ENCODE peak calls at places on chromosomes 5 and 9, in ten cellular contexts. N is left lung; P is WERI-Rb-1; I is GM23248; C is AG04449; Z is effector memory CD4-positive, alpha-beta T cell; U is Peyer's patch; Q is uterus; W is colonic mucosa; K is fibroblast of pulmonary artery. L is an unnamed sample.

GRCh38 chr5:19140276-19140675 is 847.7 kb downstream of the CDH18 start:
- DNase-seq in C (no peak), Z (no peak), Q (no peak), P (no peak), I (no peak), W (no peak), N (no peak), U (no peak), K (no peak), L (no peak)

GRCh38 chr5:142017832-142018427 is 5.1 kb upstream of the GNPDA1 start:
- DNase-seq in U (no peak), P (no peak), K (no peak), N (no peak), Q (no peak), I (no peak), W (no peak), Z (no peak), C (no peak), L (no peak)

GRCh38 chr5:1101991-1102713 is 9.7 kb downstream of the SLC12A7 start:
- DNase-seq in W (no peak), C (no peak), U (no peak), K (peak), Z (no peak), Q (no peak), P (peak), N (no peak), I (no peak), L (no peak)

GRCh38 chr5:157464518-157465171 is 4.6 kb downstream of the NIPAL4 start:
- DNase-seq in N (no peak), K (peak), P (no peak), I (peak), Z (no peak), W (peak), U (no peak), C (peak), Q (peak), L (peak)

GRCh38 chr5:107704686-107705389 is 34.1 kb upstream of the EFNA5 start:
- DNase-seq in K (peak), P (peak), C (no peak), W (no peak), N (no peak), Z (no peak), I (peak), Q (no peak), U (no peak), L (no peak)

GRCh38 chr5:56422060-56422762 is 189.1 kb upstream of the ANKRD55 start:
- DNase-seq in Q (no peak), P (no peak), N (no peak), Z (no peak), W (peak), U (no peak), C (no peak), I (no peak), K (no peak), L (peak)

GRCh38 chr9:106707722-106708121 is 155.2 kb upstream of the ZNF462 start:
- DNase-seq in Z (no peak), Q (peak), I (no peak), U (no peak), W (no peak), N (no peak), C (no peak), K (no peak), P (no peak), L (peak)

GRCh38 chr9:79623799-79624721 is 52.3 kb downstream of the TLE4 start:
- DNase-seq in Z (no peak), W (peak), P (no peak), K (peak), I (peak), Q (no peak), U (no peak), C (no peak), N (no peak), L (no peak)

GRCh38 chr5:73232266-73233041 is 59.5 kb downstream of the TMEM174 start:
- DNase-seq in I (peak), Z (no peak), Q (no peak), P (no peak), U (no peak), C (no peak), N (peak), W (no peak), K (no peak), L (no peak)

GRCh38 chr5:90109285-90109684 is 300.3 kb downstream of the CETN3 start:
- DNase-seq in U (no peak), Z (no peak), P (no peak), K (no peak), N (no peak), Q (no peak), I (no peak), W (no peak), C (no peak), L (no peak)

GRCh38 chr9:27771803-27772545 is 198.7 kb upstream of the C9orf72 start:
- DNase-seq in P (no peak), K (peak), N (no peak), C (no peak), Z (no peak), I (no peak), W (no peak), U (no peak), Q (no peak), L (no peak)

DNA sequence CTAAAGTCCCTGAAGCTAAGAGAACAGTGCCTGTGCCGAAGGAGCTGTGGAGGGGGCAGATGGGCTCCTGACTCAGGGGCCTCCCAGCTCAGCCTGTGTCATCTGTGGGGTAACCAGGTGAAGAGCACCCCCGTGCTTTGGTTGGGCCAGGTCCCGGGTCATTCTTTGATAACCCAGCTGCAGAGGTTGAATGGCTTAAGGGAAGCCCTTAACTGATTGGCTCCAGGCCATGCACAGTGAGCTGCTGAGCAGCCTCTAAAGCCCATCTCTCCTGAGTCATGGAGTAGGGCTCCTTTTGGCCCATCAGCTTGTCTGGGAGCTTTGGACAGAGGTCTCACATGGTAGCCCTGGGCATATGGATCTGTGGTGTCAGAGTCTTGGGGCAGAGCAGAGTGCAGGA is 28.7 kb downstream of the COL27A1 start:
- DNase-seq in U (no peak), Q (no peak), I (peak), Z (no peak), P (no peak), W (no peak), C (no peak), K (peak), N (no peak), L (no peak)
- H3K4me3 ChIP-seq in U (no peak), Q (no peak), I (no peak), Z (no peak), P (no peak), W (no peak), C (no peak), K (no peak), N (no peak), L (no peak)

GRCh38 chr5:6722015-6722414 is 8.8 kb downstream of the TENT4A start:
- DNase-seq in W (no peak), P (no peak), I (peak), Z (no peak), C (no peak), K (no peak), U (no peak), Q (no peak), N (no peak), L (no peak)

GRCh38 chr5:6719896-6720560 is 6.8 kb downstream of the TENT4A start:
- DNase-seq in Z (no peak), N (no peak), W (peak), C (no peak), U (no peak), P (peak), K (no peak), I (peak), Q (no peak), L (no peak)

GRCh38 chr5:6723122-6723885 is 10.1 kb downstream of the TENT4A start:
- DNase-seq in C (no peak), K (no peak), N (no peak), I (no peak), U (no peak), Q (no peak), P (no peak), W (no peak), Z (no peak), L (no peak)

GRCh38 chr5:6720561-6720921 is 7.3 kb downstream of the TENT4A start:
- DNase-seq in P (peak), K (no peak), Z (no peak), C (no peak), N (no peak), Q (no peak), I (no peak), U (no peak), W (no peak), L (no peak)

DNA sequence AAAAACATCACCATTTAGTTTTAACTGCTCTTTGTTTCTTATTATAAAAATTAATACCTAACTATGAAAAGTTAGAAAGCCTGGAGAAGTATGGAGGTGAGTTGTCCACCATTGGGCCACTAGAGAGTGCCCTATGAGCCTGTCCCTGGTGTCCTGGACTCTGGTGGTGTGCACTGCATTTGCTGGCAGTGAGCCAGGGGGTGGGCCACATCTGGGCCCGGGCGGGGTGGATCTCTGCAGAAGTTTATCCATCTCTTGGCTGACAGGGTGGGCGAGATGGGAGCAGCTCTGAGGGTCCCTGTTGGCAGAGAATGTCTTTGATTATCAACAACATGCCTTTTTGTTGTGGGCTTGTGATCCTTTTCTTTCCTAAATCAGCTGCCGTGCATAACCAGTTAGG is 8.2 kb downstream of the TENT4A start:
- DNase-seq in I (peak), K (no peak), Q (no peak), N (no peak), P (no peak), U (no peak), W (no peak), C (no peak), Z (no peak), L (no peak)
- H3K4me3 ChIP-seq in I (peak), K (peak), Q (no peak), N (no peak), P (no peak), U (no peak), W (no peak), C (no peak), Z (no peak), L (no peak)

GRCh38 chr9:137256839-137257238 is 1.7 kb downstream of the NELFB start:
- DNase-seq in P (no peak), W (no peak), I (no peak), U (no peak), C (no peak), N (no peak), Q (no peak), Z (no peak), K (no peak), L (no peak)
- H3K4me3 ChIP-seq in P (no peak), W (no peak), I (peak), U (no peak), C (peak), N (peak), Q (no peak), Z (no peak), K (peak), L (no peak)

GRCh38 chr9:127904888-127905728 is 5.7 kb upstream of the ST6GALNAC6 start:
- DNase-seq in U (peak), C (no peak), W (peak), Q (no peak), K (no peak), I (no peak), P (no peak), N (no peak), Z (peak), L (no peak)
- H3K4me3 ChIP-seq in U (peak), C (no peak), W (peak), Q (no peak), K (no peak), I (no peak), P (no peak), N (peak), Z (peak), L (no peak)

GRCh38 chr9:137382444-137382727 is 40.6 kb downstream of the EXD3 start:
- DNase-seq in Z (no peak), N (no peak), U (no peak), C (no peak), Q (no peak), W (no peak), K (no peak), I (no peak), P (peak), L (no peak)
- H3K4me3 ChIP-seq in Z (no peak), N (no peak), U (no peak), C (no peak), Q (no peak), W (no peak), K (no peak), I (no peak), P (no peak), L (no peak)

GRCh38 chr5:138738399-138738798 is 14.8 kb upstream of the CTNNA1 start:
- DNase-seq in U (no peak), K (no peak), I (no peak), Q (no peak), W (no peak), P (no peak), N (no peak), Z (no peak), C (no peak), L (no peak)

GRCh38 chr5:138737494-138738265 is 15.5 kb upstream of the CTNNA1 start:
- DNase-seq in N (no peak), P (no peak), I (peak), C (no peak), Q (no peak), K (peak), Z (no peak), W (no peak), U (no peak), L (no peak)

GRCh38 chr5:138732933-138733332 is 20.3 kb upstream of the CTNNA1 start:
- DNase-seq in C (no peak), K (no peak), Z (no peak), U (no peak), W (no peak), Q (no peak), P (no peak), I (no peak), N (no peak), L (no peak)

DNA sequence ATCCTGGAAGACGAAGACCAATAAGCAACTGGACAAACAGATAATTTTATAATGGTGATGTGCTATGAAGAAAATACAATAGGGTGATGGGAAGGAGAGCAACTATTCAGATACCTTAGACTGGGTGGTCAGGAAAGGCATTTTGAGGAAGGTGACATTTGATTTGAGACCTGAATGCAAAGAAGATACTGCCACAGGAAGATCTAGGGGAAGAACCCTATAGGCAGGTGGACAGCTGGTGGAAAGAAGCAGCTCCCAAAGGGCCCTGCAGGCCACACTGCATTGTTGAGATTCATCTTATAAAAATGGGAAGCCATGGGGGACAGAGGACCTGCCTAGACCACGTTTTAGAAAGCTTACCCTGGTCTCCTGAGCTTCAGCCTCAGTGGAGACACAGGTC is 19.7 kb upstream of the CTNNA1 start:
- DNase-seq in W (no peak), U (no peak), C (no peak), Z (no peak), N (no peak), I (no peak), K (no peak), Q (no peak), P (no peak), L (no peak)
- H3K4me3 ChIP-seq in W (no peak), U (no peak), C (no peak), Z (no peak), N (no peak), I (no peak), K (no peak), Q (no peak), P (no peak), L (no peak)

GRCh38 chr9:683509-684021 is 157.9 kb upstream of the DMRT1 start:
- DNase-seq in Q (no peak), K (no peak), I (no peak), P (no peak), Z (no peak), U (no peak), C (no peak), N (no peak), W (no peak), L (no peak)
- H3K4me3 ChIP-seq in Q (no peak), K (no peak), I (peak), P (peak), Z (no peak), U (no peak), C (no peak), N (no peak), W (no peak), L (no peak)

GRCh38 chr5:170283296-170283695 is 14.3 kb downstream of the LCP2 start:
- DNase-seq in Z (no peak), P (no peak), I (no peak), K (no peak), C (no peak), U (no peak), N (no peak), W (no peak), Q (no peak), L (no peak)

GRCh38 chr5:170277953-170278352 is 19.6 kb downstream of the LCP2 start:
- DNase-seq in I (no peak), N (no peak), W (no peak), K (no peak), C (no peak), Z (no peak), P (no peak), Q (no peak), U (no peak), L (no peak)

GRCh38 chr5:170280090-170280493 is 17.5 kb downstream of the LCP2 start:
- DNase-seq in K (no peak), Z (no peak), W (no peak), Q (peak), P (no peak), I (no peak), N (no peak), U (no peak), C (no peak), L (peak)

GRCh38 chr5:170275376-170275994 is 22.1 kb downstream of the LCP2 start:
- DNase-seq in I (no peak), Q (no peak), N (no peak), Z (peak), P (no peak), U (no peak), C (no peak), K (no peak), W (no peak), L (no peak)

GRCh38 chr5:170278611-170279500 is 18.7 kb downstream of the LCP2 start:
- DNase-seq in N (peak), K (no peak), Q (no peak), C (no peak), U (peak), P (no peak), I (no peak), W (peak), Z (peak), L (no peak)
- H3K4me3 ChIP-seq in N (peak), K (no peak), Q (no peak), C (no peak), U (no peak), P (no peak), I (no peak), W (no peak), Z (peak), L (no peak)

GRCh38 chr9:136160939-136161610 is 42.4 kb upstream of the TMEM250 start:
- DNase-seq in N (peak), W (no peak), Z (no peak), U (no peak), C (no peak), P (no peak), I (no peak), Q (no peak), K (no peak), L (no peak)
- H3K4me3 ChIP-seq in N (no peak), W (no peak), Z (no peak), U (no peak), C (no peak), P (no peak), I (no peak), Q (no peak), K (no peak), L (no peak)